ENCODE peak calls at places on chromosomes 4 and X, in four cellular contexts. C is foreskin keratinocyte, T is iris pigment epithelial cell, Y is glutamatergic neuron. L is an unnamed sample.

GRCh38 chrX:47530054-47530453 is 31.0 kb upstream of the ARAF start:
- DNase-seq in C (no peak), T (no peak), Y (no peak), L (no peak)

GRCh38 chr4:156779774-156780173 is 191.8 kb downstream of the PDGFC start:
- DNase-seq in C (no peak), T (peak; percentile 90), Y (no peak), L (no peak)

GRCh38 chr4:112330921-112331320 is 33.8 kb downstream of the ALPK1 start:
- DNase-seq in C (no peak), T (no peak), Y (no peak), L (no peak)

GRCh38 chrX:133440081-133440796 is 24.9 kb upstream of the GPC4 start:
- DNase-seq in C (no peak), T (no peak), Y (no peak), L (peak; percentile 30)

GRCh38 chr4:40065010-40065409 is 8.4 kb downstream of the N4BP2 start:
- DNase-seq in C (no peak), T (no peak), Y (no peak), L (no peak)

GRCh38 chr4:40016007-40016406 is 38.3 kb upstream of the PDS5A start:
- DNase-seq in C (no peak), T (no peak), Y (no peak), L (no peak)

GRCh38 chr4:72280252-72280651 is 248.5 kb downstream of the NPFFR2 start:
- DNase-seq in C (no peak), T (no peak), Y (no peak), L (no peak)

GRCh38 chr4:8262637-8263322 is 6.8 kb upstream of the HTRA3 start:
- DNase-seq in C (no peak), T (no peak), Y (no peak), L (no peak)

GRCh38 chr4:179097741-179098140 is 1655.5 kb upstream of the AGA start:
- DNase-seq in C (no peak), T (peak; percentile 1), Y (no peak), L (peak; percentile 61)

GRCh38 chr4:769511-769910 is 56.4 kb downstream of the CPLX1 start:
- DNase-seq in C (no peak), T (no peak), Y (no peak), L (no peak)

GRCh38 chr4:23163649-23164436 is 471.1 kb downstream of the GBA3 start:
- DNase-seq in C (peak; percentile 53), T (peak; percentile 3), Y (no peak), L (no peak)

GRCh38 chr4:139922625-139923024 is 231.4 kb downstream of the MAML3 start:
- DNase-seq in C (no peak), T (peak; percentile 16), Y (no peak), L (no peak)

GRCh38 chr4:90317785-90318184 is 190.6 kb downstream of the CCSER1 start:
- DNase-seq in C (peak; percentile 44), T (peak; percentile 95), Y (no peak), L (no peak)

GRCh38 chr4:56762484-56763250 is 58.8 kb downstream of the SPINK2 start:
- DNase-seq in C (no peak), T (peak; percentile 40), Y (no peak), L (no peak)

GRCh38 chrX:131734621-131735020 is 190.7 kb downstream of the OR13H1 start:
- DNase-seq in C (no peak), T (peak; percentile 36), Y (no peak), L (no peak)

GRCh38 chr4:445410-445809 is 53.5 kb downstream of the ZNF721 start:
- DNase-seq in C (no peak), T (no peak), Y (no peak), L (no peak)

GRCh38 chr4:87620491-87620890 is 12.2 kb downstream of the DSPP start:
- DNase-seq in C (no peak), T (no peak), Y (no peak), L (no peak)

GRCh38 chrX:136268051-136269048 is 17.1 kb upstream of the MAP7D3 start:
- DNase-seq in C (no peak), T (peak; percentile 41), Y (peak; percentile 22), L (peak; percentile 18)

GRCh38 chrX:22366866-22367265 is 94.2 kb downstream of the CBLL2 start:
- DNase-seq in C (no peak), T (no peak), Y (no peak), L (no peak)

GRCh38 chrX:48540015-48540350 is 469 bp downstream of the TBC1D25 start:
- DNase-seq in C (no peak), T (peak; percentile 52), Y (no peak), L (peak; percentile 51)

GRCh38 chr4:185566425-185566824 is 31.1 kb upstream of the PDLIM3 start:
- DNase-seq in C (no peak), T (no peak), Y (no peak), L (no peak)

GRCh38 chrX:102042706-102043325 is 82.7 kb upstream of the TCEAL2 start:
- DNase-seq in C (no peak), T (no peak), Y (no peak), L (no peak)

GRCh38 chr4:110637408-110638131 is 14.7 kb upstream of the PITX2 start:
- DNase-seq in C (no peak), T (peak; percentile 71), Y (peak; percentile 59), L (peak; percentile 72)

GRCh38 chrX:72348247-72348979 is 42.7 kb upstream of the CITED1 start:
- DNase-seq in C (no peak), T (no peak), Y (no peak), L (no peak)

GRCh38 chr4:113951263-113951662 is 28.2 kb downstream of the ARSJ start:
- DNase-seq in C (no peak), T (peak; percentile 67), Y (no peak), L (no peak)

GRCh38 chr4:122917731-122918130 is 4.7 kb downstream of the NUDT6 start:
- DNase-seq in C (no peak), T (peak; percentile 45), Y (no peak), L (no peak)

GRCh38 chrX:116240446-116240845 is 69.9 kb downstream of the AGTR2 start:
- DNase-seq in C (peak; percentile 6), T (peak; percentile 17), Y (no peak), L (no peak)

GRCh38 chrX:153970398-153971123 is 1.1 kb downstream of the HCFC1 start:
- DNase-seq in C (peak; percentile 10), T (peak; percentile 70), Y (peak; percentile 50), L (no peak)

GRCh38 chrX:142601792-142602191 is 396.7 kb upstream of the MAGEC2 start:
- DNase-seq in C (no peak), T (no peak), Y (no peak), L (no peak)

GRCh38 chrX:38880460-38880859 is 79.2 kb downstream of the MID1IP1 start:
- DNase-seq in C (no peak), T (peak; percentile 5), Y (no peak), L (no peak)

GRCh38 chrX:46561931-46562721 is 11.4 kb upstream of the CHST7 start:
- DNase-seq in C (no peak), T (no peak), Y (no peak), L (no peak)

GRCh38 chr4:102343964-102344519 is 1.2 kb downstream of the SLC39A8 start:
- DNase-seq in C (peak; percentile 16), T (no peak), Y (no peak), L (no peak)